ENCODE peak calls at places on chromosomes 11 and 22, in four cellular contexts. One of them, this sample, is unnamed.

GRCh38 chr11:117701781-117702180 is 95.2 kb downstream of the DSCAML1 start:
- DNase-seq in fibroblast of pulmonary artery: no peak
- DNase-seq in breast epithelium: no peak
- DNase-seq in GM23338: no peak
- DNase-seq in this sample: peak; percentile 18

GRCh38 chr22:31347251-31348008 is 1.3 kb upstream of the PATZ1 start:
- DNase-seq in breast epithelium: peak; percentile 47
- DNase-seq in fibroblast of pulmonary artery: peak; percentile 74
- DNase-seq in GM23338: peak; percentile 87
- DNase-seq in this sample: peak; percentile 61

GRCh38 chr22:24486501-24486921 is 8.6 kb upstream of the UPB1 start:
- DNase-seq in fibroblast of pulmonary artery: peak; percentile 70
- DNase-seq in GM23338: no peak
- DNase-seq in breast epithelium: no peak
- DNase-seq in this sample: no peak

GRCh38 chr11:50030193-50030592 is 2.5 kb upstream of the OR4C45 start:
- DNase-seq in fibroblast of pulmonary artery: no peak
- DNase-seq in GM23338: no peak
- DNase-seq in breast epithelium: no peak
- DNase-seq in this sample: no peak

GRCh38 chr11:117328414-117329010 is 858 bp downstream of the CEP164 start:
- DNase-seq in fibroblast of pulmonary artery: peak; percentile 51
- DNase-seq in GM23338: no peak
- DNase-seq in breast epithelium: no peak
- DNase-seq in this sample: no peak

GRCh38 chr22:22931557-22932270 is 44.1 kb downstream of the IGLL5 start:
- DNase-seq in breast epithelium: no peak
- DNase-seq in fibroblast of pulmonary artery: no peak
- DNase-seq in GM23338: no peak
- DNase-seq in this sample: no peak

GRCh38 chr22:48490513-48491411 is 1336.9 kb downstream of the BRD1 start:
- DNase-seq in fibroblast of pulmonary artery: no peak
- DNase-seq in GM23338: no peak
- DNase-seq in breast epithelium: no peak
- DNase-seq in this sample: no peak

GRCh38 chr11:20125927-20126326 is 34.3 kb downstream of the DBX1 start:
- DNase-seq in fibroblast of pulmonary artery: peak; percentile 53
- DNase-seq in GM23338: no peak
- DNase-seq in breast epithelium: no peak
- DNase-seq in this sample: no peak

GRCh38 chr11:7506243-7506642 is 7.6 kb upstream of the PPFIBP2 start:
- DNase-seq in breast epithelium: no peak
- DNase-seq in fibroblast of pulmonary artery: no peak
- DNase-seq in GM23338: no peak
- DNase-seq in this sample: no peak

GRCh38 chr11:67024410-67024809 is 1.5 kb downstream of the SYT12 start:
- DNase-seq in fibroblast of pulmonary artery: no peak
- DNase-seq in GM23338: no peak
- DNase-seq in breast epithelium: no peak
- DNase-seq in this sample: peak; percentile 94

GRCh38 chr11:58740447-58740846 is 8.7 kb upstream of the GLYAT start:
- DNase-seq in GM23338: no peak
- DNase-seq in breast epithelium: no peak
- DNase-seq in fibroblast of pulmonary artery: no peak
- DNase-seq in this sample: no peak

GRCh38 chr11:76278526-76278925 is 72.2 kb upstream of the WNT11 start:
- DNase-seq in GM23338: no peak
- DNase-seq in breast epithelium: no peak
- DNase-seq in fibroblast of pulmonary artery: no peak
- DNase-seq in this sample: no peak

GRCh38 chr22:49567894-49568750 is 259.6 kb downstream of the BRD1 start:
- DNase-seq in fibroblast of pulmonary artery: no peak
- DNase-seq in breast epithelium: no peak
- DNase-seq in GM23338: no peak
- DNase-seq in this sample: no peak

GRCh38 chr11:2316963-2317244 is 15.1 kb downstream of the TSPAN32 start:
- DNase-seq in fibroblast of pulmonary artery: no peak
- DNase-seq in breast epithelium: no peak
- DNase-seq in GM23338: no peak
- DNase-seq in this sample: no peak

GRCh38 chr11:1040428-1041148 is 4.1 kb upstream of the MUC6 start:
- DNase-seq in fibroblast of pulmonary artery: peak; percentile 42
- DNase-seq in GM23338: no peak
- DNase-seq in breast epithelium: no peak
- DNase-seq in this sample: no peak

GRCh38 chr22:28021998-28022660 is 103.1 kb upstream of the PITPNB start:
- DNase-seq in breast epithelium: peak; percentile 16
- DNase-seq in fibroblast of pulmonary artery: no peak
- DNase-seq in GM23338: no peak
- DNase-seq in this sample: no peak

GRCh38 chr11:127677813-127678212 is 677.2 kb upstream of the KIRREL3 start:
- DNase-seq in breast epithelium: no peak
- DNase-seq in GM23338: no peak
- DNase-seq in fibroblast of pulmonary artery: no peak
- DNase-seq in this sample: no peak

GRCh38 chr22:46058591-46059519 is 81.9 kb upstream of the WNT7B start:
- DNase-seq in breast epithelium: peak; percentile 24
- DNase-seq in fibroblast of pulmonary artery: no peak
- DNase-seq in GM23338: no peak
- DNase-seq in this sample: no peak

GRCh38 chr22:32686354-32686753 is 115.2 kb upstream of the TIMP3 start:
- DNase-seq in GM23338: no peak
- DNase-seq in fibroblast of pulmonary artery: no peak
- DNase-seq in breast epithelium: no peak
- DNase-seq in this sample: no peak

GRCh38 chr11:134915212-134915611 is 503.2 kb upstream of the B3GAT1 start:
- DNase-seq in fibroblast of pulmonary artery: peak; percentile 2
- DNase-seq in GM23338: no peak
- DNase-seq in breast epithelium: no peak
- DNase-seq in this sample: no peak

GRCh38 chr11:66131937-66132632 is 62.0 kb downstream of the PACS1 start:
- DNase-seq in GM23338: no peak
- DNase-seq in breast epithelium: no peak
- DNase-seq in fibroblast of pulmonary artery: no peak
- DNase-seq in this sample: no peak

GRCh38 chr22:50481440-50482106 is at the start of gene ADM2:
- DNase-seq in GM23338: peak; percentile 87
- DNase-seq in fibroblast of pulmonary artery: no peak
- DNase-seq in breast epithelium: no peak
- DNase-seq in this sample: no peak

GRCh38 chr11:36057372-36058045 is 113.6 kb downstream of the LDLRAD3 start:
- DNase-seq in fibroblast of pulmonary artery: peak; percentile 99
- DNase-seq in GM23338: no peak
- DNase-seq in breast epithelium: no peak
- DNase-seq in this sample: no peak

GRCh38 chr11:19428206-19429001 is 187.7 kb upstream of the E2F8 start:
- DNase-seq in fibroblast of pulmonary artery: no peak
- DNase-seq in breast epithelium: no peak
- DNase-seq in GM23338: peak; percentile 35
- DNase-seq in this sample: no peak

GRCh38 chr22:24499706-24500105 is 4.6 kb downstream of the UPB1 start:
- DNase-seq in breast epithelium: no peak
- DNase-seq in GM23338: no peak
- DNase-seq in fibroblast of pulmonary artery: no peak
- DNase-seq in this sample: no peak

GRCh38 chr11:129192150-129192549 is at the start of gene ARHGAP32:
- DNase-seq in breast epithelium: no peak
- DNase-seq in GM23338: no peak
- DNase-seq in fibroblast of pulmonary artery: no peak
- DNase-seq in this sample: peak; percentile 30

GRCh38 chr11:289706-290620 is 1.0 kb downstream of the PGGHG start:
- DNase-seq in breast epithelium: no peak
- DNase-seq in GM23338: no peak
- DNase-seq in fibroblast of pulmonary artery: no peak
- DNase-seq in this sample: no peak

GRCh38 chr11:68447015-68447801 is 13.3 kb upstream of the PPP6R3 start:
- DNase-seq in fibroblast of pulmonary artery: peak; percentile 74
- DNase-seq in breast epithelium: peak; percentile 59
- DNase-seq in GM23338: peak; percentile 94
- DNase-seq in this sample: peak; percentile 41

GRCh38 chr22:42820075-42820763 is 36.9 kb downstream of the ARFGAP3 start:
- DNase-seq in GM23338: peak; percentile 78
- DNase-seq in breast epithelium: no peak
- DNase-seq in fibroblast of pulmonary artery: peak; percentile 79
- DNase-seq in this sample: no peak

GRCh38 chr11:123145661-123146060 is 49.4 kb downstream of the CLMP start:
- DNase-seq in breast epithelium: no peak
- DNase-seq in GM23338: no peak
- DNase-seq in fibroblast of pulmonary artery: no peak
- DNase-seq in this sample: no peak

GRCh38 chr22:38419121-38419863 is 35.7 kb downstream of the KCNJ4 start:
- DNase-seq in fibroblast of pulmonary artery: no peak
- DNase-seq in breast epithelium: no peak
- DNase-seq in GM23338: no peak
- DNase-seq in this sample: no peak

GRCh38 chr11:119645018-119645417 is 84.0 kb downstream of the NECTIN1 start:
- DNase-seq in breast epithelium: no peak
- DNase-seq in GM23338: no peak
- DNase-seq in fibroblast of pulmonary artery: no peak
- DNase-seq in this sample: no peak

GRCh38 chr11:74726547-74727182 is 4.6 kb downstream of the CHRDL2 start:
- DNase-seq in GM23338: peak; percentile 83
- DNase-seq in breast epithelium: peak; percentile 54
- DNase-seq in fibroblast of pulmonary artery: peak; percentile 83
- DNase-seq in this sample: peak; percentile 29

GRCh38 chr11:77175021-77175842 is 47.2 kb downstream of the MYO7A start:
- DNase-seq in GM23338: no peak
- DNase-seq in fibroblast of pulmonary artery: no peak
- DNase-seq in breast epithelium: no peak
- DNase-seq in this sample: no peak

GRCh38 chr11:10803676-10804075 is 5.0 kb downstream of the EIF4G2 start:
- DNase-seq in breast epithelium: no peak
- DNase-seq in GM23338: no peak
- DNase-seq in fibroblast of pulmonary artery: no peak
- DNase-seq in this sample: no peak

GRCh38 chr11:16739326-16739875 is 954 bp downstream of the C11orf58 start:
- DNase-seq in breast epithelium: no peak
- DNase-seq in GM23338: peak; percentile 21
- DNase-seq in fibroblast of pulmonary artery: peak; percentile 49
- DNase-seq in this sample: no peak

GRCh38 chr22:24361976-24362646 is 65.3 kb upstream of the ADORA2A start:
- DNase-seq in breast epithelium: no peak
- DNase-seq in GM23338: no peak
- DNase-seq in fibroblast of pulmonary artery: no peak
- DNase-seq in this sample: no peak

GRCh38 chr11:67309661-67310061 is 6.3 kb downstream of the SSH3 start:
- DNase-seq in fibroblast of pulmonary artery: no peak
- DNase-seq in breast epithelium: no peak
- DNase-seq in GM23338: no peak
- DNase-seq in this sample: no peak

DNA sequence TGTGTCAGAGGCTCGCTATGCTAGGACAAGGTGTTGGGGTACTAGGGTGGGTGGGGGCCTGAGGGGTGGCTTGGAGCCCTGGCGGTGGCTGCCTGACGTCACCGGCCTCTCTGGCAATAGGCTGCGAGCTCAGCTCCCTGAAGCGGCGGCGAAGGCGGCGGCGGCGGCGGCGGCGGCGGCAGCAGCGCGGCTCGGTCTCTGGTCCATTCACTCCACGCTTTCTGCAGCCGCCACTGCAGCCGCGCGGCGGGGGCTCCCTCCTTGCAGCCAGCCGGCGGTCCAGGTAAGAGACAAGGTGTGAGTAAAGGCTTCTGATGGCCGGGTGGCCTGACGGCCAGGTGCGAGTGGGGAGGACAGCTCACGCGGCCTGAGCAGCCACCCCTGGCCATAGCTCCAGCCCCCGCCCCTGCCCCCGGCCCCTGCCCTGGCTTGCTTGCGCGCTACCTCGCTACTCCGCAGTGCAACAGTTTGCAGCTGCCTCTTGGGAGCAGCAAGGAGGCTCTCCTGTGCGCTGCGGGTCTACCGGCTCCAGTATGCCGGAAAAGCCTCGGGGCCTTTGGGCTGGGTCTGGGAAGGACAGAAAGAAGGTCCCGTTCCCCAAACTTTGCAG is at the start of gene C11orf87:
- DNase-seq in GM23338: peak; percentile 77
- DNase-seq in fibroblast of pulmonary artery: no peak
- DNase-seq in breast epithelium: no peak
- DNase-seq in this sample: no peak
- H3K4me3 ChIP-seq in GM23338: peak within 1 kb of the TSS; percentile 68
- H3K4me3 ChIP-seq in fibroblast of pulmonary artery: peak within 1 kb of the TSS; percentile 40
- H3K4me3 ChIP-seq in breast epithelium: peak within 1 kb of the TSS; percentile 20
- H3K4me3 ChIP-seq in this sample: no peak within 1 kb of the TSS

GRCh38 chr11:47377571-47378010 is 756 bp downstream of the SPI1 start:
- DNase-seq in GM23338: no peak
- DNase-seq in fibroblast of pulmonary artery: no peak
- DNase-seq in breast epithelium: no peak
- DNase-seq in this sample: no peak

GRCh38 chr11:47376543-47377371 is 1.6 kb downstream of the SPI1 start:
- DNase-seq in GM23338: peak; percentile 37
- DNase-seq in breast epithelium: no peak
- DNase-seq in fibroblast of pulmonary artery: no peak
- DNase-seq in this sample: no peak

GRCh38 chr11:47375020-47375419 is 3.3 kb downstream of the SPI1 start:
- DNase-seq in breast epithelium: no peak
- DNase-seq in fibroblast of pulmonary artery: no peak
- DNase-seq in GM23338: no peak
- DNase-seq in this sample: no peak

GRCh38 chr11:47375546-47376085 is 2.7 kb downstream of the SPI1 start:
- DNase-seq in fibroblast of pulmonary artery: no peak
- DNase-seq in breast epithelium: no peak
- DNase-seq in GM23338: no peak
- DNase-seq in this sample: no peak

GRCh38 chr11:47376183-47376542 is 2.2 kb downstream of the SPI1 start:
- DNase-seq in breast epithelium: no peak
- DNase-seq in fibroblast of pulmonary artery: no peak
- DNase-seq in GM23338: no peak
- DNase-seq in this sample: no peak
- H3K4me3 ChIP-seq in breast epithelium: peak overlapping the region; percentile 44
- H3K4me3 ChIP-seq in fibroblast of pulmonary artery: no peak overlapping the region
- H3K4me3 ChIP-seq in GM23338: no peak overlapping the region
- H3K4me3 ChIP-seq in this sample: no peak overlapping the region

GRCh38 chr11:64713781-64714363 is 9.1 kb downstream of the NRXN2 start:
- DNase-seq in breast epithelium: no peak
- DNase-seq in fibroblast of pulmonary artery: no peak
- DNase-seq in GM23338: peak; percentile 82
- DNase-seq in this sample: no peak
- H3K4me3 ChIP-seq in breast epithelium: no peak overlapping the region
- H3K4me3 ChIP-seq in fibroblast of pulmonary artery: no peak overlapping the region
- H3K4me3 ChIP-seq in GM23338: peak overlapping the region; percentile 54
- H3K4me3 ChIP-seq in this sample: no peak overlapping the region

DNA sequence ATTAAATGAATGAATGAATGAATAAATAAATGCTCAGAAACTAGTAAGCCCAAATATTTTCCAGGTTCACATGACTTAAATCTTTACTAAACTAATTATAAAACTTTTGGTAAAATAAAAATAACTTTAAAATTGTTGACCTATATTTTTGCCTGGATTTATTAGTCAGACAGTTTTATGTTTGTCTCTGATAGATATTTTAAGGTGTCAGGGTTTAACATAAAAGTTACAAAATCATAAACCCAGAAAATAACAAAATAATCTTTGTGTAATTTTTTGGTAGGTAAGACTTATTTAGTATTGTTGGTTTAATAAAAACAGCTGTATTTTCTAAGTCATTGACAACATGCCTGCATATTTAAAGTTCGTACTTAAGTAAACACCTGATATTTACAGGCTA is 27.4 kb upstream of the HEPHL1 start:
- DNase-seq in breast epithelium: no peak
- DNase-seq in GM23338: no peak
- DNase-seq in fibroblast of pulmonary artery: no peak
- DNase-seq in this sample: no peak
- H3K4me3 ChIP-seq in breast epithelium: no peak overlapping the region
- H3K4me3 ChIP-seq in GM23338: no peak overlapping the region
- H3K4me3 ChIP-seq in fibroblast of pulmonary artery: no peak overlapping the region
- H3K4me3 ChIP-seq in this sample: no peak overlapping the region

This sample was measured in Jurkat, Clone E6-1.